ENCODE peak calls at places on chromosome 11, in ten cellular contexts. F is left lung, J is astrocyte of the spinal cord, H is AG04450, C is fibroblast of mammary gland, L is endothelial cell of umbilical vein, A is upper lobe of right lung, T is fibroblast of the aortic adventitia, M is cardiac muscle cell, Q is right atrium auricular region. V is an unnamed sample.

GRCh38 chr11:114758627-114759026 is 80.3 kb downstream of the NXPE2 start:
- DNase-seq in M (no peak), A (no peak), Q (no peak), L (no peak), H (no peak), C (no peak), F (no peak), J (no peak), T (no peak), V (no peak)

GRCh38 chr11:10716122-10716521 is 22.6 kb upstream of the IRAG1 start:
- DNase-seq in F (no peak), M (no peak), A (no peak), H (no peak), C (peak), L (no peak), J (peak), Q (no peak), T (peak), V (no peak)

GRCh38 chr11:46305295-46305694 is 27.8 kb downstream of the CREB3L1 start:
- DNase-seq in J (no peak), C (no peak), A (no peak), Q (no peak), L (no peak), M (no peak), H (no peak), F (no peak), T (peak), V (no peak)

GRCh38 chr11:126751242-126751641 is 249.3 kb downstream of the KIRREL3 start:
- DNase-seq in T (peak), Q (no peak), L (no peak), A (no peak), J (no peak), C (no peak), F (no peak), H (peak), M (no peak), V (no peak)

GRCh38 chr11:24502425-24502824 is 5.6 kb downstream of the LUZP2 start:
- DNase-seq in L (no peak), C (no peak), T (no peak), F (no peak), A (peak), H (no peak), Q (no peak), M (no peak), J (no peak), V (no peak)

GRCh38 chr11:116167706-116168458 is 604.9 kb downstream of the BUD13 start:
- DNase-seq in L (no peak), T (no peak), A (no peak), F (no peak), M (no peak), C (no peak), H (no peak), J (no peak), Q (peak), V (no peak)

GRCh38 chr11:73394416-73395296 is 18.5 kb downstream of the RELT start:
- DNase-seq in L (no peak), C (no peak), T (no peak), A (peak), H (no peak), Q (no peak), J (no peak), F (no peak), M (no peak), V (no peak)

GRCh38 chr11:44609028-44609782 is 43.7 kb downstream of the CD82 start:
- DNase-seq in T (no peak), M (no peak), F (no peak), A (no peak), H (no peak), Q (no peak), L (no peak), C (no peak), J (no peak), V (no peak)

GRCh38 chr11:134333951-134334350 is 2.2 kb downstream of the GLB1L2 start:
- DNase-seq in M (no peak), F (no peak), Q (no peak), L (no peak), J (no peak), H (no peak), C (no peak), T (no peak), A (no peak), V (no peak)

GRCh38 chr11:103648670-103649400 is 387.6 kb upstream of the DDI1 start:
- DNase-seq in L (no peak), A (no peak), T (peak), H (no peak), F (no peak), J (peak), C (peak), Q (no peak), M (no peak), V (no peak)

GRCh38 chr11:126053340-126054286 is 9.1 kb downstream of the CDON start:
- DNase-seq in H (no peak), C (no peak), A (no peak), L (no peak), T (peak), M (no peak), F (no peak), Q (no peak), J (no peak), V (no peak)

GRCh38 chr11:133987221-133987620 is 30.5 kb upstream of the IGSF9B start:
- DNase-seq in J (no peak), M (no peak), H (no peak), A (no peak), C (no peak), Q (no peak), L (no peak), T (no peak), F (no peak), V (no peak)

GRCh38 chr11:34358666-34359547 is 1.1 kb upstream of the ABTB2 start:
- DNase-seq in J (peak), L (peak), F (peak), A (peak), H (no peak), Q (peak), T (peak), C (peak), M (peak), V (peak)

GRCh38 chr11:46375392-46376101 is 5.9 kb upstream of the MDK start:
- DNase-seq in F (no peak), C (no peak), H (no peak), M (no peak), Q (no peak), A (no peak), T (no peak), L (no peak), J (no peak), V (no peak)

GRCh38 chr11:64027619-64028397 is 7.9 kb upstream of the FLRT1 start:
- DNase-seq in Q (no peak), L (no peak), A (no peak), J (no peak), M (no peak), F (no peak), H (no peak), T (no peak), C (no peak), V (no peak)

GRCh38 chr11:133639408-133639807 is 107.1 kb upstream of the OPCML start:
- DNase-seq in F (no peak), C (no peak), H (no peak), T (no peak), A (no peak), M (no peak), L (no peak), Q (no peak), J (no peak), V (no peak)

GRCh38 chr11:10892250-10892649 is 34.4 kb upstream of the ZBED5 start:
- DNase-seq in J (no peak), C (no peak), T (no peak), H (no peak), A (no peak), M (no peak), L (no peak), F (no peak), Q (no peak), V (no peak)

GRCh38 chr11:26121466-26121865 is 210.5 kb upstream of the ANO3 start:
- DNase-seq in H (no peak), L (no peak), F (no peak), M (no peak), A (no peak), Q (no peak), T (no peak), C (no peak), J (no peak), V (no peak)

GRCh38 chr11:110972640-110973039 is 260.4 kb upstream of the ARHGAP20 start:
- DNase-seq in C (peak), T (peak), Q (no peak), H (peak), F (no peak), A (no peak), M (no peak), L (no peak), J (peak), V (no peak)

GRCh38 chr11:123438191-123438627 is 8.1 kb downstream of the GRAMD1B start:
- DNase-seq in C (no peak), Q (no peak), M (no peak), J (no peak), L (no peak), H (no peak), F (no peak), T (no peak), A (no peak), V (no peak)

GRCh38 chr11:118436639-118437045 is 350 bp downstream of the KMT2A start:
- DNase-seq in H (no peak), C (peak), L (no peak), M (peak), F (peak), Q (no peak), A (peak), T (no peak), J (no peak), V (no peak)

GRCh38 chr11:72719551-72719950 is 32.7 kb downstream of the ARAP1 start:
- DNase-seq in C (no peak), A (no peak), H (no peak), F (no peak), L (no peak), J (no peak), T (no peak), M (peak), Q (no peak), V (no peak)

GRCh38 chr11:65295001-65295400 is 19.7 kb upstream of the CDC42EP2 start:
- DNase-seq in J (no peak), F (no peak), H (no peak), Q (no peak), T (no peak), C (no peak), L (no peak), A (no peak), M (no peak), V (no peak)

GRCh38 chr11:105244157-105244820 is 104.7 kb upstream of the CARD18 start:
- DNase-seq in Q (no peak), F (no peak), A (no peak), H (peak), C (peak), L (peak), M (peak), T (peak), J (peak), V (peak)

GRCh38 chr11:10288316-10288715 is 5.7 kb downstream of the SBF2 start:
- DNase-seq in A (no peak), T (no peak), H (no peak), M (no peak), C (no peak), L (no peak), J (no peak), Q (no peak), F (no peak), V (no peak)

GRCh38 chr11:95925011-95925410 is 1.1 kb upstream of the MTMR2 start:
- DNase-seq in T (peak), H (no peak), J (peak), F (no peak), Q (no peak), C (peak), A (no peak), L (no peak), M (no peak), V (no peak)

GRCh38 chr11:123429851-123430735 is at the start of gene GRAMD1B:
- DNase-seq in J (peak), L (peak), T (peak), Q (no peak), F (peak), M (peak), C (peak), A (peak), H (peak), V (no peak)

GRCh38 chr11:121206810-121207209 is 85.8 kb upstream of the SC5D start:
- DNase-seq in L (no peak), A (no peak), T (no peak), Q (no peak), J (no peak), M (no peak), C (no peak), H (no peak), F (no peak), V (no peak)

GRCh38 chr11:24762076-24762475 is 265.2 kb downstream of the LUZP2 start:
- DNase-seq in J (no peak), C (no peak), M (no peak), L (no peak), H (no peak), A (no peak), T (no peak), Q (no peak), F (no peak), V (no peak)

GRCh38 chr11:134476435-134477021 is 64.5 kb upstream of the B3GAT1 start:
- DNase-seq in Q (no peak), L (no peak), J (no peak), H (no peak), F (no peak), A (peak), M (peak), C (no peak), T (no peak), V (no peak)

GRCh38 chr11:119175493-119176077 is 7.1 kb downstream of the NLRX1 start:
- DNase-seq in M (no peak), C (peak), Q (no peak), A (no peak), J (peak), T (peak), H (no peak), F (no peak), L (peak), V (no peak)

GRCh38 chr11:8871283-8871775 is 39.7 kb upstream of the AKIP1 start:
- DNase-seq in M (peak), A (peak), C (peak), T (peak), J (peak), Q (peak), F (peak), H (peak), L (peak), V (no peak)

GRCh38 chr11:108496643-108497256 is 1.4 kb downstream of the POGLUT3 start:
- DNase-seq in C (peak), Q (no peak), M (no peak), J (peak), F (no peak), T (peak), H (no peak), L (no peak), A (no peak), V (peak)

GRCh38 chr11:108498046-108498815 is at the start of gene POGLUT3:
- DNase-seq in L (peak), F (peak), A (peak), C (peak), M (peak), J (peak), T (peak), Q (peak), H (no peak), V (no peak)

GRCh38 chr11:108498816-108499408 is 728 bp upstream of the POGLUT3 start:
- DNase-seq in L (no peak), H (no peak), A (no peak), J (no peak), T (no peak), M (no peak), Q (no peak), F (no peak), C (no peak), V (no peak)

GRCh38 chr11:108497317-108498045 is 703 bp downstream of the POGLUT3 start:
- DNase-seq in Q (peak), M (peak), L (peak), A (peak), C (peak), F (peak), T (peak), J (peak), H (peak), V (peak)

DNA sequence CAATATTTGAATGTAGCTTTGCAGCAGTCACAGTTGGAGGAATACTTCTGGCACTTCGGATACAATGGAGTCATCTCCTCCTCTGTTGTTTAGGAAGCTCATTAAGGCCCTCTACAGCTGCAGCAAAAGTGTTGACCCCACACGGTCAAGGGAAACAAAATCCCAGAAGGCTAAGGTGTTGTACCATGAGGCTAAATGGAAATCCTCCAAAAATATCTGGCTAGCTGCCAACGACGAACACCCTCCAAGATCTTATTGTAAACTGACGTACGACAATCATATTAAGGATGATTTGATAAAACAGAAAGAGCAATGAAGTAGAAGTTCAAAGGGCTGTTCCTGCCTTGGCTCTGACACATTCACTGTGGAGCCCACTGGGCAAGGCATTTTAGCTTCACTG is 4.0 kb downstream of the POGLUT3 start:
- DNase-seq in H (no peak), L (no peak), A (no peak), F (no peak), T (no peak), J (no peak), Q (no peak), C (no peak), M (no peak), V (no peak)
- H3K4me3 ChIP-seq in H (no peak), L (no peak), A (no peak), F (no peak), T (no peak), J (no peak), Q (no peak), C (no peak), M (no peak), V (no peak)

DNA sequence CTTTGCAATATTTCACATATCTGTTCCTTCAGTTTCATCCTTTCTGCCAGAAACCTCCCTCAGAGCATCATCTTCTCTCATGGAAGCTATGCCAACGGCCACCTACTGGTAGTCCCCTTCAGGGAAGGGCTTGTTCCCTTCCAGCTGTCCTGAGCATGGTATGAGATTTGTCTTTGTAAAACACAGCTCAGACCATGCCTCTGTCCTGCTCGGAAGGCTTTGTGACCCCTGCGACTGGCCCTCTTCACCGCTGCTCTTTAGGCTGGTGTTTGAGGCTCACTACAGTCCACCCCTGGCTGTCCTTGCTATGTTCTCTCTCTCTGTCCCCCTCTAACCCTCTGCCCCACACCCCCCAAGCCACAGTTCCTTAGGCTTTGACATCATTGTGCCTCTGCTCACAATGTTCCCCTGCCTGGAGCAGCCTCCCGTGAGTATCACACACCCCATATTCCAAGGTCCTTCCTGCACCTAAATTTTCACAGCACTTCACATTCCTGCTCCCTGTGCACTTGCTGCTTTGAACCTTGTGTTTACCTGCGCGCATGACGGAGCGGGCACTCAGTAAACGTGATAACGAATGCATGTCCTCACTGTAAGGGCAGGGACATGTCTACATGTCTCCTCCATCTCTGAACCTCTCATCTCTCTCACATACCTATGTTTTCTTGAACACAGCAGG is 24.0 kb upstream of the ACER3 start:
- DNase-seq in F (no peak), Q (no peak), C (no peak), L (no peak), T (no peak), M (no peak), H (no peak), A (no peak), J (no peak), V (no peak)
- TF ChIP-seq CTCF in F (no peak), Q (no peak), C (peak), L (peak), T (peak), M (peak), H (peak), A (no peak), J (peak), V (peak)

DNA sequence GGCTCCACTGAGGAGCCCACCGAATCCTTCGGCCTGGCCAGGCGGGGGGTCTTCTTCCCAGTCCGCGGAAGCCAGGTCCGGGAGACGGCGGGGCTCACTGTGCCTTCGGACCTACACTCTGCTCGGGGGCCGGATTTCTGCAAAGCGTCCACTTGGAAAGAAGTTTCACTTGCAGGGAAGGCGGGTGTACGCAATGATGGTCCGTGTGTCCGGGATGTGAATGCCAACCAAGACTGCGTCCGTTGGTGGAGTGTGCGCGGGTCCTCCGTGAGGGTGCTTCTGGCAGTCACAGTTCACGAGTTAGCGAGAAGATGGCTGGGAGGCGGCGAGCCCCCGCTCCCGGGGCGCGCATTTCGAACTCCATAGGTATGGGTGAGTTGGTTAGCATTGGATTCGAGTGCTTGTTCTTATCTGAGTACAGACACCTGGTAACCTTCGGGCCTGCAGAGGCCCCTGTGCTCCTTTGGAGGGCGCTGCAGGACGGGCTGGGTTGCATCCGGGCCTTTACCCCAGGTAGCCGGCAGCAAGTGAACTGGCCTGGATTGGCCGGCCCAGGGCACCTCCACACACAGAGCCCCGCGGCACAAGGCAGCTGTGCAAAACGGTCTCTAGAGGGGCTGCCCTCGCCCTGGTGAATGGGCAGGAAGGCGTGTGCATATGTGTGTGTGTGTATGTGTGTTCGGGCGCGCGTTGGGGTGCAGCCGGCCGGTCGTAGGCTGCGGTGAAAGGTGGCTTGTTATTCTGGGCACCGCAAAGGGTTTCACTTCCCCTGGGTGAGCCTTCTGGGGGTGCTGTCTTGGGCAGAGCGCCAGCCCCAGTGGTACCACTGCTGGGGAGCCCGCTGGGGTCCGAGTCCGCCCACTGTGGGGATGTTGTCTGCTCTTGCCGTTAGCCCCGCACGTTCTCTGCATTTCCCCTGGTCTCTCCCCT is 13.3 kb upstream of the CYP2R1 start:
- DNase-seq in J (peak), Q (peak), L (peak), M (peak), H (no peak), A (peak), C (peak), T (peak), F (peak), V (no peak)
- H3K4me3 ChIP-seq in J (peak), Q (peak), L (peak), M (peak), H (peak), A (peak), C (peak), T (peak), F (peak), V (peak)

GRCh38 chr11:69644071-69644961 is 3.4 kb downstream of the CCND1 start:
- DNase-seq in Q (peak), M (peak), C (peak), H (peak), L (peak), T (peak), A (peak), J (peak), F (peak), V (no peak)
- TF ChIP-seq CTCF in Q (peak), M (peak), C (peak), H (peak), L (peak), T (peak), A (peak), J (peak), F (no peak), V (no peak)

GRCh38 chr11:62882428-62882742 is 1.7 kb downstream of the SLC3A2 start:
- DNase-seq in J (no peak), H (no peak), T (no peak), M (no peak), L (no peak), C (no peak), Q (no peak), A (no peak), F (no peak), V (no peak)
- H3K4me3 ChIP-seq in J (peak), H (peak), T (peak), M (peak), L (peak), C (peak), Q (peak), A (peak), F (peak), V (peak)

GRCh38 chr11:2400761-2401435 is 348 bp downstream of the TSSC4 start:
- DNase-seq in J (no peak), Q (no peak), C (no peak), L (no peak), M (no peak), A (no peak), F (no peak), H (no peak), T (no peak), V (no peak)

GRCh38 chr11:2400069-2400760 is at the start of gene TSSC4:
- DNase-seq in A (peak), Q (peak), T (peak), C (peak), M (peak), H (peak), F (peak), J (peak), L (peak), V (peak)

GRCh38 chr11:2402106-2402505 is 1.6 kb downstream of the TSSC4 start:
- DNase-seq in Q (no peak), J (no peak), T (no peak), F (no peak), H (no peak), C (no peak), A (no peak), M (no peak), L (no peak), V (no peak)

GRCh38 chr11:2402890-2403645 is 2.5 kb downstream of the TSSC4 start:
- DNase-seq in J (no peak), M (no peak), L (no peak), A (no peak), C (no peak), F (no peak), T (no peak), Q (no peak), H (no peak), V (no peak)

GRCh38 chr11:2401436-2401984 is 960 bp downstream of the TSSC4 start:
- DNase-seq in C (no peak), T (no peak), L (no peak), A (no peak), Q (no peak), M (no peak), H (no peak), F (no peak), J (no peak), V (no peak)
- TF ChIP-seq CTCF in C (peak), T (no peak), L (no peak), A (no peak), Q (no peak), M (no peak), H (no peak), F (no peak), J (no peak), V (no peak)